ENCODE peak calls at places on chromosomes 5 and 9, in five cellular contexts. One of them, this sample, is unnamed.
A peak's percentile ranks its signal among the peaks of the same experiment; 100 is the strongest.

GRCh38 chr9:138006576-138007233 is 129.1 kb downstream of the CACNA1B start:
- DNase-seq in body of pancreas: no peak
- DNase-seq in KG1: no peak
- DNase-seq in activated naive CD8-positive, alpha-beta T cell treated with anti-CD3 and anti-CD28 coated beads, Interleukin-2, amount 50 U/mL, for 24 hours: no peak
- DNase-seq in BJ: no peak
- DNase-seq in this sample: no peak

GRCh38 chr9:33375238-33375840 is 27.0 kb downstream of the AQP7 start:
- DNase-seq in body of pancreas: no peak
- DNase-seq in KG1: no peak
- DNase-seq in BJ: no peak
- DNase-seq in activated naive CD8-positive, alpha-beta T cell treated with anti-CD3 and anti-CD28 coated beads, Interleukin-2, amount 50 U/mL, for 24 hours: no peak
- DNase-seq in this sample: no peak

GRCh38 chr5:32254987-32255900 is 57.5 kb downstream of the MTMR12 start:
- DNase-seq in BJ: peak; percentile 27
- DNase-seq in body of pancreas: peak; percentile 49
- DNase-seq in KG1: no peak
- DNase-seq in activated naive CD8-positive, alpha-beta T cell treated with anti-CD3 and anti-CD28 coated beads, Interleukin-2, amount 50 U/mL, for 24 hours: no peak
- DNase-seq in this sample: no peak

GRCh38 chr9:16726718-16727451 is 143.6 kb downstream of the BNC2 start:
- DNase-seq in KG1: peak; percentile 20
- DNase-seq in body of pancreas: peak; percentile 65
- DNase-seq in activated naive CD8-positive, alpha-beta T cell treated with anti-CD3 and anti-CD28 coated beads, Interleukin-2, amount 50 U/mL, for 24 hours: peak; percentile 2
- DNase-seq in BJ: no peak
- DNase-seq in this sample: peak; percentile 7

GRCh38 chr9:133683494-133684460 is 47.6 kb downstream of the DBH start:
- DNase-seq in KG1: no peak
- DNase-seq in activated naive CD8-positive, alpha-beta T cell treated with anti-CD3 and anti-CD28 coated beads, Interleukin-2, amount 50 U/mL, for 24 hours: peak; percentile 65
- DNase-seq in BJ: no peak
- DNase-seq in body of pancreas: peak; percentile 24
- DNase-seq in this sample: peak; percentile 93

GRCh38 chr5:54651482-54652076 is 134.0 kb downstream of the SNX18 start:
- DNase-seq in activated naive CD8-positive, alpha-beta T cell treated with anti-CD3 and anti-CD28 coated beads, Interleukin-2, amount 50 U/mL, for 24 hours: no peak
- DNase-seq in BJ: no peak
- DNase-seq in KG1: no peak
- DNase-seq in body of pancreas: peak; percentile 93
- DNase-seq in this sample: no peak

GRCh38 chr5:72187388-72188070 is 80.3 kb downstream of the MAP1B start:
- DNase-seq in BJ: no peak
- DNase-seq in KG1: no peak
- DNase-seq in body of pancreas: no peak
- DNase-seq in activated naive CD8-positive, alpha-beta T cell treated with anti-CD3 and anti-CD28 coated beads, Interleukin-2, amount 50 U/mL, for 24 hours: no peak
- DNase-seq in this sample: peak; percentile 16

GRCh38 chr9:104869801-104870200 is 58.2 kb downstream of the ABCA1 start:
- DNase-seq in BJ: no peak
- DNase-seq in KG1: no peak
- DNase-seq in activated naive CD8-positive, alpha-beta T cell treated with anti-CD3 and anti-CD28 coated beads, Interleukin-2, amount 50 U/mL, for 24 hours: no peak
- DNase-seq in body of pancreas: no peak
- DNase-seq in this sample: no peak

GRCh38 chr5:150484964-150485769 is 22.8 kb upstream of the NDST1 start:
- DNase-seq in activated naive CD8-positive, alpha-beta T cell treated with anti-CD3 and anti-CD28 coated beads, Interleukin-2, amount 50 U/mL, for 24 hours: no peak
- DNase-seq in KG1: no peak
- DNase-seq in BJ: no peak
- DNase-seq in body of pancreas: no peak
- DNase-seq in this sample: no peak

GRCh38 chr5:53479045-53479655 is 1.3 kb upstream of the FST start:
- DNase-seq in KG1: peak; percentile 5
- DNase-seq in body of pancreas: no peak
- DNase-seq in activated naive CD8-positive, alpha-beta T cell treated with anti-CD3 and anti-CD28 coated beads, Interleukin-2, amount 50 U/mL, for 24 hours: no peak
- DNase-seq in BJ: no peak
- DNase-seq in this sample: no peak

GRCh38 chr9:109206670-109207069 is 39.6 kb upstream of the FRRS1L start:
- DNase-seq in KG1: no peak
- DNase-seq in activated naive CD8-positive, alpha-beta T cell treated with anti-CD3 and anti-CD28 coated beads, Interleukin-2, amount 50 U/mL, for 24 hours: no peak
- DNase-seq in body of pancreas: no peak
- DNase-seq in BJ: no peak
- DNase-seq in this sample: no peak

GRCh38 chr5:61327761-61328753 is 4.0 kb upstream of the ZSWIM6 start:
- DNase-seq in body of pancreas: no peak
- DNase-seq in KG1: no peak
- DNase-seq in BJ: no peak
- DNase-seq in activated naive CD8-positive, alpha-beta T cell treated with anti-CD3 and anti-CD28 coated beads, Interleukin-2, amount 50 U/mL, for 24 hours: peak; percentile 22
- DNase-seq in this sample: peak; percentile 69

GRCh38 chr9:130128251-130128650 is 44.0 kb upstream of the NCS1 start:
- DNase-seq in body of pancreas: no peak
- DNase-seq in KG1: peak; percentile 66
- DNase-seq in BJ: no peak
- DNase-seq in activated naive CD8-positive, alpha-beta T cell treated with anti-CD3 and anti-CD28 coated beads, Interleukin-2, amount 50 U/mL, for 24 hours: peak; percentile 75
- DNase-seq in this sample: peak; percentile 91

GRCh38 chr9:130682490-130683121 is 11.0 kb upstream of the EXOSC2 start:
- DNase-seq in BJ: no peak
- DNase-seq in body of pancreas: peak; percentile 87
- DNase-seq in activated naive CD8-positive, alpha-beta T cell treated with anti-CD3 and anti-CD28 coated beads, Interleukin-2, amount 50 U/mL, for 24 hours: peak; percentile 70
- DNase-seq in KG1: no peak
- DNase-seq in this sample: peak; percentile 70

GRCh38 chr9:131743501-131743900 is 3.6 kb upstream of the RAPGEF1 start:
- DNase-seq in BJ: no peak
- DNase-seq in activated naive CD8-positive, alpha-beta T cell treated with anti-CD3 and anti-CD28 coated beads, Interleukin-2, amount 50 U/mL, for 24 hours: no peak
- DNase-seq in KG1: no peak
- DNase-seq in body of pancreas: no peak
- DNase-seq in this sample: no peak

GRCh38 chr5:176365663-176366574 is 632 bp downstream of the ARL10 start:
- DNase-seq in KG1: no peak
- DNase-seq in BJ: no peak
- DNase-seq in activated naive CD8-positive, alpha-beta T cell treated with anti-CD3 and anti-CD28 coated beads, Interleukin-2, amount 50 U/mL, for 24 hours: peak; percentile 58
- DNase-seq in body of pancreas: no peak
- DNase-seq in this sample: peak; percentile 42

GRCh38 chr5:14035859-14036440 is 91.5 kb upstream of the DNAH5 start:
- DNase-seq in KG1: peak; percentile 7
- DNase-seq in BJ: peak; percentile 99
- DNase-seq in activated naive CD8-positive, alpha-beta T cell treated with anti-CD3 and anti-CD28 coated beads, Interleukin-2, amount 50 U/mL, for 24 hours: no peak
- DNase-seq in body of pancreas: peak; percentile 44
- DNase-seq in this sample: no peak

GRCh38 chr5:94313188-94313587 is 305.2 kb downstream of the KIAA0825 start:
- DNase-seq in body of pancreas: no peak
- DNase-seq in KG1: no peak
- DNase-seq in BJ: no peak
- DNase-seq in activated naive CD8-positive, alpha-beta T cell treated with anti-CD3 and anti-CD28 coated beads, Interleukin-2, amount 50 U/mL, for 24 hours: no peak
- DNase-seq in this sample: no peak

GRCh38 chr5:73625905-73626811 is at the start of gene ARHGEF28:
- DNase-seq in body of pancreas: peak; percentile 89
- DNase-seq in activated naive CD8-positive, alpha-beta T cell treated with anti-CD3 and anti-CD28 coated beads, Interleukin-2, amount 50 U/mL, for 24 hours: peak; percentile 24
- DNase-seq in KG1: no peak
- DNase-seq in BJ: no peak
- DNase-seq in this sample: peak; percentile 17

GRCh38 chr9:715743-716400 is 125.6 kb upstream of the DMRT1 start:
- DNase-seq in BJ: no peak
- DNase-seq in KG1: no peak
- DNase-seq in activated naive CD8-positive, alpha-beta T cell treated with anti-CD3 and anti-CD28 coated beads, Interleukin-2, amount 50 U/mL, for 24 hours: no peak
- DNase-seq in body of pancreas: no peak
- DNase-seq in this sample: no peak

GRCh38 chr5:68683632-68684035 is 410.2 kb upstream of the SLC30A5 start:
- DNase-seq in activated naive CD8-positive, alpha-beta T cell treated with anti-CD3 and anti-CD28 coated beads, Interleukin-2, amount 50 U/mL, for 24 hours: no peak
- DNase-seq in body of pancreas: no peak
- DNase-seq in KG1: no peak
- DNase-seq in BJ: peak; percentile 97
- DNase-seq in this sample: no peak

GRCh38 chr5:144093400-144093799 is 77.1 kb downstream of the YIPF5 start:
- DNase-seq in BJ: no peak
- DNase-seq in body of pancreas: no peak
- DNase-seq in activated naive CD8-positive, alpha-beta T cell treated with anti-CD3 and anti-CD28 coated beads, Interleukin-2, amount 50 U/mL, for 24 hours: no peak
- DNase-seq in KG1: no peak
- DNase-seq in this sample: no peak

GRCh38 chr9:33734911-33735310 is 60.5 kb upstream of the PRSS3 start:
- DNase-seq in BJ: no peak
- DNase-seq in KG1: no peak
- DNase-seq in activated naive CD8-positive, alpha-beta T cell treated with anti-CD3 and anti-CD28 coated beads, Interleukin-2, amount 50 U/mL, for 24 hours: no peak
- DNase-seq in body of pancreas: no peak
- DNase-seq in this sample: no peak

GRCh38 chr9:125591888-125592287 is 115.1 kb downstream of the MAPKAP1 start:
- DNase-seq in BJ: no peak
- DNase-seq in body of pancreas: no peak
- DNase-seq in KG1: no peak
- DNase-seq in activated naive CD8-positive, alpha-beta T cell treated with anti-CD3 and anti-CD28 coated beads, Interleukin-2, amount 50 U/mL, for 24 hours: no peak
- DNase-seq in this sample: no peak

GRCh38 chr9:132768932-132769894 is 98.9 kb downstream of the GTF3C4 start:
- DNase-seq in body of pancreas: peak; percentile 70
- DNase-seq in BJ: no peak
- DNase-seq in KG1: peak; percentile 71
- DNase-seq in activated naive CD8-positive, alpha-beta T cell treated with anti-CD3 and anti-CD28 coated beads, Interleukin-2, amount 50 U/mL, for 24 hours: peak; percentile 74
- DNase-seq in this sample: peak; percentile 86

GRCh38 chr5:135821802-135822201 is 12.7 kb upstream of the SLC25A48 start:
- DNase-seq in activated naive CD8-positive, alpha-beta T cell treated with anti-CD3 and anti-CD28 coated beads, Interleukin-2, amount 50 U/mL, for 24 hours: no peak
- DNase-seq in BJ: no peak
- DNase-seq in body of pancreas: no peak
- DNase-seq in KG1: no peak
- DNase-seq in this sample: no peak

GRCh38 chr5:6692906-6693305 is 20.3 kb upstream of the TENT4A start:
- DNase-seq in body of pancreas: no peak
- DNase-seq in BJ: no peak
- DNase-seq in activated naive CD8-positive, alpha-beta T cell treated with anti-CD3 and anti-CD28 coated beads, Interleukin-2, amount 50 U/mL, for 24 hours: no peak
- DNase-seq in KG1: no peak
- DNase-seq in this sample: no peak

GRCh38 chr5:3163626-3164025 is 412.1 kb upstream of the IRX2 start:
- DNase-seq in activated naive CD8-positive, alpha-beta T cell treated with anti-CD3 and anti-CD28 coated beads, Interleukin-2, amount 50 U/mL, for 24 hours: no peak
- DNase-seq in body of pancreas: no peak
- DNase-seq in BJ: no peak
- DNase-seq in KG1: no peak
- DNase-seq in this sample: no peak

GRCh38 chr9:94002316-94003140 is 47.4 kb upstream of the BARX1 start:
- DNase-seq in body of pancreas: peak; percentile 56
- DNase-seq in KG1: peak; percentile 7
- DNase-seq in activated naive CD8-positive, alpha-beta T cell treated with anti-CD3 and anti-CD28 coated beads, Interleukin-2, amount 50 U/mL, for 24 hours: peak; percentile 30
- DNase-seq in BJ: no peak
- DNase-seq in this sample: peak; percentile 62

GRCh38 chr5:122845253-122846050 is at the start of gene SNX24:
- DNase-seq in activated naive CD8-positive, alpha-beta T cell treated with anti-CD3 and anti-CD28 coated beads, Interleukin-2, amount 50 U/mL, for 24 hours: peak; percentile 71
- DNase-seq in KG1: peak; percentile 5
- DNase-seq in BJ: no peak
- DNase-seq in body of pancreas: peak; percentile 87
- DNase-seq in this sample: peak; percentile 77

GRCh38 chr9:87500894-87501656 is 3.4 kb downstream of the DAPK1 start:
- DNase-seq in body of pancreas: no peak
- DNase-seq in KG1: no peak
- DNase-seq in BJ: no peak
- DNase-seq in activated naive CD8-positive, alpha-beta T cell treated with anti-CD3 and anti-CD28 coated beads, Interleukin-2, amount 50 U/mL, for 24 hours: no peak
- DNase-seq in this sample: no peak

GRCh38 chr9:38096238-38096805 is 27.3 kb upstream of the SHB start:
- DNase-seq in body of pancreas: no peak
- DNase-seq in BJ: no peak
- DNase-seq in activated naive CD8-positive, alpha-beta T cell treated with anti-CD3 and anti-CD28 coated beads, Interleukin-2, amount 50 U/mL, for 24 hours: no peak
- DNase-seq in KG1: no peak
- DNase-seq in this sample: no peak

GRCh38 chr5:142816577-142816976 is 46.4 kb downstream of the ARHGAP26 start:
- DNase-seq in body of pancreas: peak; percentile 32
- DNase-seq in KG1: no peak
- DNase-seq in activated naive CD8-positive, alpha-beta T cell treated with anti-CD3 and anti-CD28 coated beads, Interleukin-2, amount 50 U/mL, for 24 hours: no peak
- DNase-seq in BJ: no peak
- DNase-seq in this sample: no peak

GRCh38 chr5:72129730-72130129 is 22.5 kb downstream of the MAP1B start:
- DNase-seq in KG1: no peak
- DNase-seq in body of pancreas: no peak
- DNase-seq in activated naive CD8-positive, alpha-beta T cell treated with anti-CD3 and anti-CD28 coated beads, Interleukin-2, amount 50 U/mL, for 24 hours: no peak
- DNase-seq in BJ: no peak
- DNase-seq in this sample: no peak

GRCh38 chr9:72363226-72363625 is 1.8 kb downstream of the ZFAND5 start:
- DNase-seq in KG1: no peak
- DNase-seq in BJ: no peak
- DNase-seq in body of pancreas: no peak
- DNase-seq in activated naive CD8-positive, alpha-beta T cell treated with anti-CD3 and anti-CD28 coated beads, Interleukin-2, amount 50 U/mL, for 24 hours: no peak
- DNase-seq in this sample: no peak

GRCh38 chr9:114989600-114990410 is 59.4 kb upstream of the TNFSF8 start:
- DNase-seq in activated naive CD8-positive, alpha-beta T cell treated with anti-CD3 and anti-CD28 coated beads, Interleukin-2, amount 50 U/mL, for 24 hours: peak; percentile 61
- DNase-seq in BJ: no peak
- DNase-seq in body of pancreas: no peak
- DNase-seq in KG1: no peak
- DNase-seq in this sample: peak; percentile 79

GRCh38 chr5:149995385-149996085 is 4.9 kb downstream of the TIGD6 start:
- DNase-seq in BJ: no peak
- DNase-seq in KG1: no peak
- DNase-seq in activated naive CD8-positive, alpha-beta T cell treated with anti-CD3 and anti-CD28 coated beads, Interleukin-2, amount 50 U/mL, for 24 hours: no peak
- DNase-seq in body of pancreas: no peak
- DNase-seq in this sample: no peak

GRCh38 chr9:83956288-83957028 is 23.6 kb downstream of the HNRNPK start:
- DNase-seq in KG1: no peak
- DNase-seq in BJ: no peak
- DNase-seq in body of pancreas: peak; percentile 81
- DNase-seq in activated naive CD8-positive, alpha-beta T cell treated with anti-CD3 and anti-CD28 coated beads, Interleukin-2, amount 50 U/mL, for 24 hours: peak; percentile 73
- DNase-seq in this sample: peak; percentile 76